ENCODE peak calls at places on chromosomes 2 and 18, in ten cellular contexts. M, R, V, J, N, Y, C, Q, I and T are unnamed samples.

GRCh38 chr2:56465491-56465890 is 281.7 kb downstream of the CCDC85A start:
- DNase-seq in Y (no peak), N (no peak), J (no peak), R (no peak), I (no peak), C (no peak), M (no peak), Q (peak; percentile 13), V (no peak), T (no peak)

GRCh38 chr18:48542513-48543181 is 3.8 kb downstream of the CTIF start:
- DNase-seq in N (no peak), C (peak; percentile 16), R (no peak), Y (no peak), Q (no peak), M (no peak), I (no peak), V (peak; percentile 70), J (no peak), T (no peak)

GRCh38 chr18:72542993-72543361 is 1.2 kb downstream of the CBLN2 start:
- DNase-seq in R (no peak), J (no peak), I (no peak), Y (peak; percentile 63), M (no peak), N (no peak), V (peak; percentile 12), Q (no peak), C (no peak), T (no peak)

GRCh38 chr2:206084468-206084869 is 1.5 kb downstream of the INO80D start:
- DNase-seq in Y (peak; percentile 75), V (peak; percentile 58), C (peak; percentile 52), M (peak; percentile 71), Q (peak; percentile 85), R (peak; percentile 62), I (peak; percentile 40), N (peak; percentile 33), J (peak; percentile 77), T (no peak)

GRCh38 chr18:45565280-45565970 is 49.9 kb upstream of the SLC14A2 start:
- DNase-seq in C (no peak), N (no peak), V (no peak), Q (peak; percentile 39), J (no peak), I (no peak), R (no peak), Y (no peak), M (no peak), T (no peak)

GRCh38 chr2:241991236-241991635 is 121.7 kb downstream of the RTP5 start:
- DNase-seq in V (no peak), M (no peak), Q (no peak), I (no peak), N (no peak), C (no peak), R (no peak), J (no peak), Y (no peak), T (no peak)

GRCh38 chr18:69082497-69082896 is 284.6 kb downstream of the CCDC102B start:
- DNase-seq in J (no peak), Y (no peak), Q (no peak), C (no peak), V (no peak), N (no peak), M (no peak), R (no peak), I (no peak), T (no peak)

GRCh38 chr2:191696960-191697359 is 19.0 kb downstream of the NABP1 start:
- DNase-seq in C (no peak), I (no peak), R (no peak), Y (no peak), N (no peak), M (no peak), J (no peak), Q (no peak), V (no peak), T (no peak)

GRCh38 chr2:235416816-235417499 is 76.9 kb upstream of the AGAP1 start:
- DNase-seq in Q (peak; percentile 50), V (peak; percentile 42), R (no peak), I (peak; percentile 83), Y (no peak), J (no peak), N (no peak), C (no peak), M (peak; percentile 86), T (no peak)

GRCh38 chr2:119264781-119265692 is 41.4 kb downstream of the STEAP3 start:
- DNase-seq in R (peak; percentile 28), J (no peak), I (peak; percentile 54), Y (peak; percentile 75), M (peak; percentile 69), N (peak; percentile 81), V (peak; percentile 72), C (peak; percentile 71), Q (peak; percentile 36), T (peak; percentile 43)

GRCh38 chr2:127022817-127023216 is 84.1 kb downstream of the BIN1 start:
- DNase-seq in Q (no peak), J (no peak), N (no peak), M (no peak), I (no peak), R (no peak), C (no peak), Y (no peak), V (no peak), T (no peak)

GRCh38 chr2:127023504-127023903 is 83.5 kb downstream of the BIN1 start:
- DNase-seq in J (no peak), Q (no peak), R (no peak), M (no peak), Y (no peak), N (no peak), V (no peak), C (no peak), I (no peak), T (no peak)

GRCh38 chr2:127027715-127028114 is 79.2 kb downstream of the BIN1 start:
- DNase-seq in I (no peak), Y (no peak), Q (no peak), N (no peak), V (no peak), R (no peak), M (no peak), C (no peak), J (no peak), T (no peak)

GRCh38 chr2:127024769-127025356 is 82.1 kb downstream of the BIN1 start:
- DNase-seq in V (peak; percentile 78), R (no peak), C (no peak), I (peak; percentile 55), N (no peak), Y (peak; percentile 83), M (peak; percentile 55), Q (no peak), J (peak; percentile 42), T (peak; percentile 25)

GRCh38 chr2:127025357-127026062 is 81.4 kb downstream of the BIN1 start:
- DNase-seq in M (peak; percentile 94), C (no peak), I (peak; percentile 95), V (peak; percentile 83), J (peak; percentile 64), Q (peak; percentile 56), Y (peak; percentile 89), N (peak; percentile 61), R (no peak), T (peak; percentile 58)
- TF ChIP-seq CTCF in M (peak; percentile 53), C (peak; percentile 23), I (peak; percentile 53), V (peak; percentile 48), J (peak; percentile 34), Q (peak; percentile 32), Y (peak; percentile 54), N (peak; percentile 23), R (peak; percentile 76), T (peak; percentile 55)

DNA sequence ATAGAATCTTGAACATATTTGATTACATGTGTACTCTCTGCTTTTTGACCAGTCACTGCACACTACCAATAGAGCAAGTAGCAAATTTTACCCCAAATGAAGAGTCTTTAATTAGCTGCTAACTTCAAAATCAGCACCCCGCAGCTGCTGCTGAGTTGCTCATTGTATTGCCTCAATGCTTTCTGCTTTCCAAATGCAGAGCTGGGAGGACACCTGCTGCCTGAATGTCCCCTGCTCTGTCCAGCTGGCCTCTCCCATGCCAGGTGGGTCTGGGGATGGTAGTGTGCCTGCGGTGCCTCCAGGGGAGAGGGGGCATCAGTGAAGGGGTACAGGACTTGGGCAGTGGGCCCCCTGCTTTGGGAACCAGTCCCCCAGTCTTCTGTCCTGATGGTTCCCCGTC is 184.8 kb downstream of the PRKCE start:
- DNase-seq in M (no peak), J (no peak), N (peak; percentile 37), V (no peak), Q (no peak), I (no peak), R (no peak), C (no peak), Y (no peak), T (no peak)
- TF ChIP-seq CTCF in M (no peak), J (no peak), N (peak; percentile 43), V (no peak), Q (no peak), I (no peak), R (no peak), C (no peak), Y (no peak), T (no peak)

GRCh38 chr18:75130591-75131274 is 78.2 kb downstream of the PTGR3 start:
- DNase-seq in N (no peak), Q (no peak), C (no peak), R (no peak), I (no peak), Y (peak; percentile 7), V (no peak), M (peak; percentile 27), J (no peak), T (no peak)
- TF ChIP-seq CTCF in N (no peak), Q (peak; percentile 38), C (no peak), R (no peak), I (peak; percentile 25), Y (peak; percentile 34), V (no peak), M (peak; percentile 22), J (no peak), T (no peak)

DNA sequence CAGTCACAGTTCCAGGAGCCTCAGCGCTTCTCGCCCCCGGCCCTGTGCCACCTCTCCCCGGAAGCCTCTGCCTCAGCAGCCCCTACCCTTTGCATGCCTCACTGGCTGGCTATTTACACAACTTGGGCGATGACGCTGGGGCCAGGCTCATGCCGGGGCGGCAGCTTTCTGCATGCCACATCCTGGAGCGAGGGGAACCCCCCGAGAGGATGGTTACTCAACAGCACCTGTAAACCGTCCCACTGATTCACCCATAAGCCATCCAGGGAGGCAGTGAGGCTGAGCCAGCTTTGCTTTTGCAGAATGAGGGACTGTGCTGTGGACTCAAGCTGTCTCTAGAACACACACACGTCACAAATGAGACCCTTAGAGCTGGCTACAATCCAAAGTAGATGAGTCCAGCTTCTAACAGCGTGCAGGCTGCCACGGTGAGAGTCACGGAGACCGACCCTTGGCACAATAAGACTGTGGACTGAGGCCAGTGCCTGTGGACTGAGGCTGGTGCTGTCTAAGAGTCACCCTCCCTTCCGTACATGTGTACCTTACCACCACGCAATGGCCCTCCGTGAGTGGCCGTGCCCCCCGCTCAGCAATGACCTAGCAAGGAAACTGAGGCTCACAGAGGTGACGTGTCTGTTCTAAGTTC is 45.6 kb upstream of the ODC1 start:
- DNase-seq in J (no peak), N (peak; percentile 71), I (peak; percentile 66), C (no peak), Y (no peak), V (no peak), M (peak; percentile 34), Q (peak; percentile 49), R (peak; percentile 88), T (no peak)
- TF ChIP-seq CTCF in J (no peak), N (no peak), I (no peak), C (no peak), Y (no peak), V (no peak), M (no peak), Q (no peak), R (no peak), T (no peak)